ENCODE peak calls at places on chromosomes 16 and 17, in five cellular contexts. G, A, Z, U and M are unnamed samples.

GRCh38 chr16:25063865-25064264 is 47.7 kb upstream of the LCMT1 start:
- DNase-seq in G (no peak), A (no peak), Z (no peak), U (peak), M (no peak)

GRCh38 chr17:69567130-69567529 is 152.6 kb downstream of the MAP2K6 start:
- DNase-seq in G (no peak), A (no peak), Z (no peak), U (no peak), M (no peak)

GRCh38 chr17:29733151-29733550 is 110.4 kb upstream of the CORO6 start:
- DNase-seq in G (no peak), A (no peak), Z (no peak), U (no peak), M (no peak)

GRCh38 chr16:82761858-82762257 is 135.1 kb downstream of the CDH13 start:
- DNase-seq in G (no peak), A (no peak), Z (no peak), U (no peak), M (no peak)

GRCh38 chr17:31078290-31078689 is 16.5 kb upstream of the NF1 start:
- DNase-seq in G (no peak), A (no peak), Z (no peak), U (no peak), M (no peak)

GRCh38 chr16:54466233-54466632 is 179.6 kb upstream of the IRX3 start:
- DNase-seq in G (no peak), A (no peak), Z (no peak), U (no peak), M (no peak)

GRCh38 chr17:41645371-41646063 is 21.1 kb upstream of the KRT17 start:
- DNase-seq in G (no peak), A (no peak), Z (no peak), U (peak), M (no peak)

GRCh38 chr16:31420037-31420436 is 8.1 kb downstream of the COX6A2 start:
- DNase-seq in G (no peak), A (no peak), Z (no peak), U (no peak), M (no peak)

GRCh38 chr17:57788710-57789109 is 43.6 kb upstream of the CCDC182 start:
- DNase-seq in G (no peak), A (no peak), Z (no peak), U (no peak), M (no peak)

GRCh38 chr16:78425957-78426590 is 326.6 kb downstream of the WWOX start:
- DNase-seq in G (peak), A (no peak), Z (no peak), U (no peak), M (no peak)

GRCh38 chr16:10752843-10753523 is 9.3 kb downstream of the NUBP1 start:
- DNase-seq in G (no peak), A (no peak), Z (peak), U (no peak), M (no peak)

GRCh38 chr16:4613636-4614570 is 785 bp downstream of the UBALD1 start:
- DNase-seq in G (peak), A (no peak), Z (no peak), U (peak), M (no peak)

GRCh38 chr16:72840591-72841381 is 207.1 kb downstream of the ZFHX3 start:
- DNase-seq in G (no peak), A (no peak), Z (no peak), U (no peak), M (no peak)

GRCh38 chr16:88772871-88773811 is 11.9 kb downstream of the PIEZO1 start:
- DNase-seq in G (no peak), A (no peak), Z (no peak), U (no peak), M (no peak)

GRCh38 chr16:50259334-50260205 is 6.8 kb upstream of the ADCY7 start:
- DNase-seq in G (peak), A (no peak), Z (no peak), U (no peak), M (no peak)

GRCh38 chr17:74525781-74526288 is 5.4 kb downstream of the CD300LB start:
- DNase-seq in G (no peak), A (no peak), Z (no peak), U (no peak), M (no peak)

GRCh38 chr16:89502319-89502843 is 5.8 kb upstream of the SPG7 start:
- DNase-seq in G (no peak), A (peak), Z (no peak), U (peak), M (no peak)

GRCh38 chr17:58487589-58488427 is at the start of gene HSF5:
- DNase-seq in G (peak), A (no peak), Z (no peak), U (no peak), M (no peak)

GRCh38 chr16:17320009-17320408 is 150.8 kb downstream of the XYLT1 start:
- DNase-seq in G (no peak), A (no peak), Z (no peak), U (no peak), M (no peak)

GRCh38 chr16:82240111-82240510 is 70.1 kb upstream of the MPHOSPH6 start:
- DNase-seq in G (no peak), A (no peak), Z (no peak), U (no peak), M (no peak)

GRCh38 chr16:8620535-8620934 is 963 bp upstream of the METTL22 start:
- DNase-seq in G (no peak), A (no peak), Z (no peak), U (no peak), M (no peak)

GRCh38 chr17:45740553-45741330 is 43.4 kb upstream of the CRHR1 start:
- DNase-seq in G (peak), A (peak), Z (no peak), U (peak), M (peak)

GRCh38 chr16:15971435-15971805 is 22.0 kb downstream of the ABCC1 start:
- DNase-seq in G (no peak), A (no peak), Z (no peak), U (no peak), M (no peak)

GRCh38 chr16:15967655-15968315 is 18.4 kb downstream of the ABCC1 start:
- DNase-seq in G (no peak), A (no peak), Z (no peak), U (no peak), M (no peak)

GRCh38 chr16:15972046-15972868 is 22.8 kb downstream of the ABCC1 start:
- DNase-seq in G (no peak), A (no peak), Z (no peak), U (no peak), M (no peak)

GRCh38 chr16:15970743-15971434 is 21.5 kb downstream of the ABCC1 start:
- DNase-seq in G (no peak), A (no peak), Z (no peak), U (no peak), M (peak)

GRCh38 chr16:15970202-15970601 is 20.8 kb downstream of the ABCC1 start:
- DNase-seq in G (no peak), A (no peak), Z (no peak), U (peak), M (peak)
- TF ChIP-seq YY1 in G (no peak), A (no peak), Z (no peak), U (no peak), M (no peak)

GRCh38 chr17:82064433-82065192 is 991 bp downstream of the DUS1L start:
- DNase-seq in G (no peak), A (no peak), Z (no peak), U (peak), M (no peak)

GRCh38 chr17:82063424-82064415 is 1.9 kb downstream of the DUS1L start:
- DNase-seq in G (no peak), A (no peak), Z (no peak), U (no peak), M (no peak)

GRCh38 chr17:82065193-82065637 is 389 bp downstream of the DUS1L start:
- DNase-seq in G (no peak), A (no peak), Z (no peak), U (no peak), M (no peak)

GRCh38 chr17:82062984-82063368 is 2.6 kb downstream of the DUS1L start:
- DNase-seq in G (no peak), A (no peak), Z (no peak), U (no peak), M (no peak)

DNA sequence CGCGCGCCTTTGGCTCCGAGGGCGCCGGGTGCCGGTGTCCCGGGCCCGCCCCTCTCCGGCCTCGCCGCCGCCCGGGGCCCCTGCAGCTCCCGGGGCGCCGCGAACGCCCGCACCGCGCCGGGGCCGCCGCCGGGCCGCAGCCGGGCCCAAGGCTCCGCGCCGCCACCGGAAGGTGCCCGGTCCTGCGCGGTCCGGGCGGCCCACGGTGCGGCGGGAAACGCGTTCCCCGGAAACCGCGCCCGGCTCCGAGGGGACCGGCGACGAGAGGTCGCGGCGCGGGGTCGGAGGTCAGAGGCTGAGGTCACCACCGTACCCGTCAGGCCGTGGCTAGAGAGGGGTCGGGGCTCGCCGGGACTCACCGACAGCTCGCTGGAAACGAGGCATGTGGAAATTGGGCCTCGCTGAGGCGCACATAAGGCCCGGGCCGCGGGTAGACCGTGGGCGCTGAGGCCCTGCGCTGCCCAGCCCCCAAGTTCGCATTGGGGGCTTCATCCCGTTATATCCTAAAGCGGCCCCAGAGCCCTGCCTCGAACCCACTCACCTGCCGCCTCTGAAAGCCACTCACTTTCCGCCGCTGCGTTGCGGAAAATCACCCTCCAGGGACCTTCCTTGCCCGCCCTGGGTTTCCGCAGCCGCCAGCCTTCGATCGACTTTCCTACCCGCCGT is at the start of gene DUS1L:
- DNase-seq in G (peak), A (no peak), Z (no peak), U (no peak), M (no peak)
- TF ChIP-seq YY1 in G (no peak), A (peak), Z (peak), U (peak), M (no peak)

GRCh38 chr16:3112058-3112880 is at the start of gene ZNF205:
- DNase-seq in G (peak), A (no peak), Z (no peak), U (peak), M (no peak)
- TF ChIP-seq YY1 in G (no peak), A (peak), Z (no peak), U (peak), M (no peak)

GRCh38 chr17:18356624-18357023 is 6.7 kb downstream of the SHMT1 start:
- DNase-seq in G (no peak), A (no peak), Z (no peak), U (no peak), M (no peak)
- TF ChIP-seq YY1 in G (no peak), A (no peak), Z (no peak), U (no peak), M (no peak)